ENCODE peak calls at places on chromosome 20, in eight cellular contexts. One of them, this sample, is unnamed.

GRCh38 chr20:52105045-52105572 is 86.5 kb downstream of the ZFP64 start:
- DNase-seq in fibroblast of villous mesenchyme: peak; percentile 18
- DNase-seq in naive B cell: no peak
- DNase-seq in retina: peak; percentile 70
- DNase-seq in RWPE2: peak; percentile 90
- DNase-seq in NCI-H2081: peak; percentile 49
- DNase-seq in HCT116: no peak
- DNase-seq in activated gamma-delta T cell treated with Interleukin-2 at 50 U/mL for 16 hours: no peak
- DNase-seq in this sample: peak; percentile 58

GRCh38 chr20:6583134-6583738 is 184.2 kb upstream of the BMP2 start:
- DNase-seq in RWPE2: no peak
- DNase-seq in activated gamma-delta T cell treated with Interleukin-2 at 50 U/mL for 16 hours: no peak
- DNase-seq in retina: peak; percentile 43
- DNase-seq in HCT116: no peak
- DNase-seq in naive B cell: no peak
- DNase-seq in fibroblast of villous mesenchyme: peak; percentile 50
- DNase-seq in NCI-H2081: peak; percentile 48
- DNase-seq in this sample: peak; percentile 38

GRCh38 chr20:63159826-63160640 is 55.9 kb downstream of the YTHDF1 start:
- DNase-seq in activated gamma-delta T cell treated with Interleukin-2 at 50 U/mL for 16 hours: no peak
- DNase-seq in NCI-H2081: no peak
- DNase-seq in HCT116: no peak
- DNase-seq in RWPE2: peak; percentile 77
- DNase-seq in retina: no peak
- DNase-seq in naive B cell: no peak
- DNase-seq in fibroblast of villous mesenchyme: no peak
- DNase-seq in this sample: peak; percentile 10

GRCh38 chr20:57759724-57760123 is 49.9 kb upstream of the PMEPA1 start:
- DNase-seq in retina: no peak
- DNase-seq in NCI-H2081: no peak
- DNase-seq in HCT116: no peak
- DNase-seq in activated gamma-delta T cell treated with Interleukin-2 at 50 U/mL for 16 hours: no peak
- DNase-seq in RWPE2: peak; percentile 35
- DNase-seq in fibroblast of villous mesenchyme: no peak
- DNase-seq in naive B cell: no peak
- DNase-seq in this sample: no peak

GRCh38 chr20:39986231-39986904 is 702.7 kb downstream of the MAFB start:
- DNase-seq in fibroblast of villous mesenchyme: peak; percentile 71
- DNase-seq in NCI-H2081: no peak
- DNase-seq in RWPE2: no peak
- DNase-seq in retina: peak; percentile 50
- DNase-seq in activated gamma-delta T cell treated with Interleukin-2 at 50 U/mL for 16 hours: no peak
- DNase-seq in HCT116: no peak
- DNase-seq in naive B cell: no peak
- DNase-seq in this sample: peak; percentile 57

GRCh38 chr20:16385462-16385861 is 187.8 kb downstream of the KIF16B start:
- DNase-seq in HCT116: no peak
- DNase-seq in RWPE2: no peak
- DNase-seq in retina: no peak
- DNase-seq in fibroblast of villous mesenchyme: no peak
- DNase-seq in activated gamma-delta T cell treated with Interleukin-2 at 50 U/mL for 16 hours: no peak
- DNase-seq in naive B cell: no peak
- DNase-seq in NCI-H2081: no peak
- DNase-seq in this sample: no peak

GRCh38 chr20:4896971-4897497 is 104.3 kb downstream of the SLC23A2 start:
- DNase-seq in naive B cell: no peak
- DNase-seq in retina: peak; percentile 11
- DNase-seq in HCT116: no peak
- DNase-seq in NCI-H2081: peak; percentile 35
- DNase-seq in fibroblast of villous mesenchyme: no peak
- DNase-seq in activated gamma-delta T cell treated with Interleukin-2 at 50 U/mL for 16 hours: no peak
- DNase-seq in RWPE2: no peak
- DNase-seq in this sample: peak; percentile 36

GRCh38 chr20:58153121-58153520 is 75.3 kb downstream of the ANKRD60 start:
- DNase-seq in HCT116: no peak
- DNase-seq in naive B cell: no peak
- DNase-seq in NCI-H2081: no peak
- DNase-seq in retina: no peak
- DNase-seq in activated gamma-delta T cell treated with Interleukin-2 at 50 U/mL for 16 hours: no peak
- DNase-seq in RWPE2: no peak
- DNase-seq in fibroblast of villous mesenchyme: no peak
- DNase-seq in this sample: no peak

GRCh38 chr20:35226775-35227681 is 538 bp downstream of the MMP24 start:
- DNase-seq in naive B cell: peak; percentile 14
- DNase-seq in HCT116: no peak
- DNase-seq in NCI-H2081: peak; percentile 36
- DNase-seq in retina: peak; percentile 68
- DNase-seq in RWPE2: peak; percentile 82
- DNase-seq in fibroblast of villous mesenchyme: peak; percentile 45
- DNase-seq in activated gamma-delta T cell treated with Interleukin-2 at 50 U/mL for 16 hours: peak; percentile 43
- DNase-seq in this sample: peak; percentile 54

GRCh38 chr20:59955131-59955796 is 3.0 kb upstream of the CDH26 start:
- DNase-seq in activated gamma-delta T cell treated with Interleukin-2 at 50 U/mL for 16 hours: no peak
- DNase-seq in naive B cell: no peak
- DNase-seq in HCT116: peak; percentile 12
- DNase-seq in RWPE2: no peak
- DNase-seq in NCI-H2081: no peak
- DNase-seq in fibroblast of villous mesenchyme: no peak
- DNase-seq in retina: no peak
- DNase-seq in this sample: no peak

GRCh38 chr20:10260316-10260715 is 41.7 kb downstream of the SNAP25 start:
- DNase-seq in naive B cell: no peak
- DNase-seq in NCI-H2081: no peak
- DNase-seq in fibroblast of villous mesenchyme: no peak
- DNase-seq in activated gamma-delta T cell treated with Interleukin-2 at 50 U/mL for 16 hours: no peak
- DNase-seq in retina: no peak
- DNase-seq in RWPE2: no peak
- DNase-seq in HCT116: no peak
- DNase-seq in this sample: no peak

GRCh38 chr20:38985603-38986170 is 23.5 kb downstream of the DHX35 start:
- DNase-seq in naive B cell: no peak
- DNase-seq in RWPE2: no peak
- DNase-seq in fibroblast of villous mesenchyme: peak; percentile 95
- DNase-seq in NCI-H2081: no peak
- DNase-seq in HCT116: no peak
- DNase-seq in activated gamma-delta T cell treated with Interleukin-2 at 50 U/mL for 16 hours: no peak
- DNase-seq in retina: no peak
- DNase-seq in this sample: no peak

GRCh38 chr20:13819885-13820645 is 35.2 kb downstream of the NDUFAF5 start:
- DNase-seq in HCT116: peak; percentile 42
- DNase-seq in naive B cell: peak; percentile 11
- DNase-seq in activated gamma-delta T cell treated with Interleukin-2 at 50 U/mL for 16 hours: no peak
- DNase-seq in fibroblast of villous mesenchyme: peak; percentile 56
- DNase-seq in retina: peak; percentile 40
- DNase-seq in NCI-H2081: peak; percentile 74
- DNase-seq in RWPE2: no peak
- DNase-seq in this sample: peak; percentile 19

This sample was measured in glutamatergic neuron.